ENCODE peak calls at places on chromosomes 16 and 17, in seven cellular contexts. R, E, D, B, I, T and J are unnamed samples. For H3K36me3, the result is how much of the 10 kb centered on the place peaks cover.

GRCh38 chr16:1771072-1771863 is at the start of gene NME3:
- DNase-seq in R (peak), E (peak), D (no peak), B (peak), I (peak), T (peak), J (peak)

GRCh38 chr16:82657239-82657638 is 30.5 kb downstream of the CDH13 start:
- DNase-seq in R (no peak), E (no peak), D (no peak), B (peak), I (no peak), T (no peak), J (no peak)

GRCh38 chr17:19812407-19812806 is 55.3 kb downstream of the ULK2 start:
- DNase-seq in R (no peak), E (no peak), D (no peak), B (peak), I (no peak), T (peak), J (no peak)

GRCh38 chr16:84024854-84025253 is 17.7 kb downstream of the SLC38A8 start:
- DNase-seq in R (no peak), E (no peak), D (no peak), B (peak), I (no peak), T (no peak), J (no peak)

GRCh38 chr17:50686494-50687199 is 21.1 kb downstream of the ANKRD40 start:
- DNase-seq in R (peak), E (peak), D (peak), B (peak), I (no peak), T (peak), J (no peak)

GRCh38 chr16:72905581-72905980 is 142.3 kb downstream of the ZFHX3 start:
- DNase-seq in R (no peak), E (no peak), D (no peak), B (peak), I (no peak), T (no peak), J (no peak)

GRCh38 chr17:78219396-78220150 is 5.5 kb downstream of the BIRC5 start:
- DNase-seq in R (no peak), E (no peak), D (no peak), B (no peak), I (no peak), T (no peak), J (no peak)

GRCh38 chr16:78815713-78816112 is 716.3 kb downstream of the WWOX start:
- DNase-seq in R (no peak), E (no peak), D (no peak), B (no peak), I (no peak), T (no peak), J (no peak)

GRCh38 chr17:69473801-69474170 is 59.3 kb downstream of the MAP2K6 start:
- DNase-seq in R (no peak), E (no peak), D (no peak), B (peak), I (no peak), T (no peak), J (no peak)

GRCh38 chr17:75272848-75273184 is 1.8 kb upstream of the MIF4GD start:
- DNase-seq in R (no peak), E (no peak), D (no peak), B (no peak), I (no peak), T (no peak), J (no peak)

GRCh38 chr17:81845361-81845760 is 10.5 kb upstream of the PPP1R27 start:
- DNase-seq in R (no peak), E (no peak), D (no peak), B (no peak), I (no peak), T (no peak), J (no peak)

GRCh38 chr17:65638221-65638940 is 76.9 kb upstream of the AXIN2 start:
- DNase-seq in R (peak), E (no peak), D (no peak), B (peak), I (no peak), T (peak), J (no peak)

GRCh38 chr16:86494565-86495356 is 15.6 kb upstream of the FOXF1 start:
- DNase-seq in R (no peak), E (no peak), D (no peak), B (no peak), I (no peak), T (no peak), J (no peak)

GRCh38 chr17:80063815-80064585 is 27.6 kb downstream of the CCDC40 start:
- DNase-seq in R (peak), E (no peak), D (peak), B (peak), I (peak), T (peak), J (no peak)

GRCh38 chr17:37025847-37026533 is 77.2 kb downstream of the AATF start:
- DNase-seq in R (no peak), E (no peak), D (no peak), B (no peak), I (no peak), T (no peak), J (no peak)

GRCh38 chr16:64089697-64090096 is 1032.2 kb downstream of the CDH11 start:
- DNase-seq in R (no peak), E (peak), D (no peak), B (peak), I (no peak), T (peak), J (no peak)

GRCh38 chr16:11128211-11129123 is 127.5 kb downstream of the SOCS1 start:
- DNase-seq in R (peak), E (peak), D (no peak), B (peak), I (no peak), T (peak), J (no peak)

GRCh38 chr16:56606071-56606687 is 2.2 kb upstream of the MT2A start:
- DNase-seq in R (no peak), E (no peak), D (no peak), B (peak), I (no peak), T (peak), J (no peak)

GRCh38 chr17:50946891-50947843 is 81.0 kb upstream of the TOB1 start:
- DNase-seq in R (no peak), E (no peak), D (no peak), B (no peak), I (no peak), T (no peak), J (no peak)

GRCh38 chr17:40313660-40314556 is 4.9 kb downstream of the RARA start:
- DNase-seq in R (no peak), E (no peak), D (no peak), B (no peak), I (no peak), T (no peak), J (no peak)

GRCh38 chr16:9821970-9822369 is 360.3 kb downstream of the GRIN2A start:
- DNase-seq in R (no peak), E (no peak), D (no peak), B (no peak), I (no peak), T (no peak), J (no peak)

GRCh38 chr16:11129378-11129781 is 126.6 kb downstream of the SOCS1 start:
- DNase-seq in R (no peak), E (no peak), D (no peak), B (no peak), I (no peak), T (no peak), J (no peak)

GRCh38 chr16:46883353-46883689 is 841 bp upstream of the GPT2 start:
- DNase-seq in R (no peak), E (no peak), D (no peak), B (no peak), I (no peak), T (peak), J (no peak)

GRCh38 chr16:16141784-16142396 is 81.4 kb downstream of the ABCC6 start:
- DNase-seq in R (no peak), E (no peak), D (no peak), B (no peak), I (no peak), T (no peak), J (no peak)

GRCh38 chr16:47162670-47163420 is 19.1 kb upstream of the NETO2 start:
- DNase-seq in R (no peak), E (no peak), D (no peak), B (peak), I (no peak), T (no peak), J (no peak)

GRCh38 chr16:84751947-84752346 is 52.1 kb downstream of the USP10 start:
- DNase-seq in R (no peak), E (no peak), D (no peak), B (no peak), I (no peak), T (no peak), J (no peak)

GRCh38 chr16:74305978-74306784 is 9.6 kb downstream of the PSMD7 start:
- DNase-seq in R (no peak), E (no peak), D (no peak), B (no peak), I (no peak), T (no peak), J (no peak)

GRCh38 chr17:19270347-19270950 is 33.3 kb downstream of the EPN2 start:
- DNase-seq in R (no peak), E (no peak), D (no peak), B (no peak), I (no peak), T (no peak), J (no peak)

GRCh38 chr17:20256144-20256543 is 211.2 kb downstream of the LGALS9B start:
- DNase-seq in R (no peak), E (no peak), D (no peak), B (no peak), I (no peak), T (no peak), J (no peak)

GRCh38 chr16:81873221-81873620 is 94.1 kb downstream of the PLCG2 start:
- DNase-seq in R (no peak), E (no peak), D (no peak), B (no peak), I (no peak), T (no peak), J (no peak)

GRCh38 chr16:87809150-87809902 is 43.5 kb upstream of the KLHDC4 start:
- DNase-seq in R (no peak), E (no peak), D (no peak), B (peak), I (no peak), T (no peak), J (no peak)

GRCh38 chr17:57255776-57256681 is at the start of gene MSI2:
- DNase-seq in R (peak), E (peak), D (peak), B (peak), I (peak), T (peak), J (peak)

GRCh38 chr16:22202261-22202637 is 3.8 kb upstream of the EEF2K start:
- DNase-seq in R (no peak), E (no peak), D (no peak), B (no peak), I (no peak), T (no peak), J (no peak)

GRCh38 chr16:22195695-22196558 is 10.2 kb upstream of the EEF2K start:
- DNase-seq in R (peak), E (peak), D (peak), B (peak), I (peak), T (peak), J (peak)

GRCh38 chr16:22195445-22195694 is 10.7 kb upstream of the EEF2K start:
- DNase-seq in R (no peak), E (no peak), D (no peak), B (no peak), I (no peak), T (no peak), J (no peak)

GRCh38 chr16:22194707-22195444 is 11.2 kb upstream of the EEF2K start:
- DNase-seq in R (no peak), E (no peak), D (no peak), B (no peak), I (no peak), T (no peak), J (peak)

GRCh38 chr16:22198547-22199293 is 7.4 kb upstream of the EEF2K start:
- DNase-seq in R (no peak), E (no peak), D (no peak), B (peak), I (no peak), T (no peak), J (no peak)
- H3K4me3 ChIP-seq in R (no peak), E (no peak), D (no peak), B (no peak), I (no peak), T (no peak), J (no peak)

DNA sequence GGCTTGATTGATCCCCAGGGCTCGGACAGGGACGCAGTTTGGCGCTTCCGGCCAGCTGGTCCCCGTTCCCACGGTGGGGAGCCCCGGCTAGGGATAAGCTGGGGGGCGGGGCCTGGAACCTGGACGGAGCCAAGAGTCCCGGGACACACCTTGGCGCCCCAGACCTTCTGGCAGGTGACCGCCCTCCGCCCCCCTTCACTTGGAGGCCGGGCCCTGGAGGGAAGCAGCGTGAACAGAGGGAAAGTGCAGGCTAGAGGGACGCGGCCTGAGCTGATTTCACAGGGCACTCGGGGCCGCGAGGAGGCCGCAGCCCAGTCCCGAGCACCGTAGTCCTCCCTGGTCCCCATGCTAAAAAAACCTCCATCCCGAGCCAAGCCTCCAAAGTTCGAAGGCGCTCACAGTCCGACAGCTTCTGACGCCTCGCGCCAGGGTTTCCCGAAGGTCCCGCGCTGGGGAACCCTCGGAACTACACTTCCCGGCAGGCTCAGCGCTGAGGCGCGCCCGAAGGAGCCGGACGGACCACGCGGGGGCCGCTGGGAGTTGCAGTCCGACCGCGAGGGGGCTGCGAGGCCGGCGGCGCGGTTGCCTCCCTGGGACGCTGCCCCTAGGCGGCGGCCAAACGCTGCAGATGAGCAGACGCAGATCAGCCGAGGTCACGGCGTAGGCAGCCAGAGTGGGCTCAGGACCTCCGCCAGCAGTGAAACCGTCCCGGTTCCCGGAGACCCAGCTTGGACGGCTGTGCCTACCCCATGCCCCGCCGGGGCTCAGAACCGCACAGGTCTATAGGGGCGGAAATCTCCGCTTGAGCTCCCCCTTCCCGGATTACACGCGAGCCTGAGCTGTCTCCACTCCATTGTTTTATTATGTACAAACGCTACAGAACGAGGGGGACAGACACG is at the start of gene TBX6:
- DNase-seq in R (peak), E (peak), D (peak), B (peak), I (peak), T (peak), J (peak)
- H3K27ac ChIP-seq in R (peak), E (peak), D (peak), B (peak), I (peak), T (peak), J (peak)

GRCh38 chr16:53258809-53259208 is 175.5 kb upstream of the RBL2 start:
- DNase-seq in R (no peak), E (no peak), D (no peak), B (no peak), I (no peak), T (no peak), J (no peak)

GRCh38 chr16:53261276-53261675 is 173.0 kb upstream of the RBL2 start:
- DNase-seq in R (no peak), E (no peak), D (no peak), B (no peak), I (no peak), T (no peak), J (no peak)

DNA sequence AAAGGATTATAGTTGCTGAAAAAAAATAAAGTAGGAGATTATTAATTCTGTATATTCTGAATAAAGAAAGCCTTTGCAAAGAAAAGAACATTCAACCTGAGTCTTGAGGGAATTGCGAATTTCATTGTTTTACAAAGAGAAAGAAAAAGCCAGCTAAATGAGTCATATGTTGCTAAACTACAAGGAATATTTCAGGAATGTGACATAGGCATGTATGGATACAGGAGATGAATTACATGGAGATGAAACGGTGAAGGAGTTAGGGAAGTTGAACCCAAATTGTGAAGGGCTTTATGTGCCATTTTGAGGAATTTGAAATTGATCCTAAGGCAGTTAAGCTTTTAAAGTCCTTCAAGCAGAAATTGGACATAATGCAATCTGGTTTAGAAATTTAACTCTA is 177.3 kb upstream of the RBL2 start:
- DNase-seq in R (no peak), E (no peak), D (no peak), B (peak), I (no peak), T (no peak), J (no peak)
- H3K36me3 ChIP-seq in R (half or more), E (half or more), D (under half), B (under half), I (half or more), T (under half), J (under half)

GRCh38 chr17:45371414-45372324 is 54.8 kb upstream of the MAP3K14 start:
- DNase-seq in R (peak), E (peak), D (no peak), B (peak), I (peak), T (peak), J (no peak)
- H3K4me3 ChIP-seq in R (peak), E (peak), D (peak), B (peak), I (peak), T (peak), J (peak)

GRCh38 chr17:83068641-83069570 is 10.5 kb upstream of the METRNL start:
- DNase-seq in R (no peak), E (no peak), D (no peak), B (no peak), I (peak), T (no peak), J (no peak)
- H3K27ac ChIP-seq in R (no peak), E (no peak), D (no peak), B (no peak), I (no peak), T (no peak), J (no peak)